ENCODE peak calls at places on chromosomes 7 and 10, in nine cellular contexts. One of them, this sample, is unnamed.
A peak's percentile ranks its signal among the peaks of the same experiment; 100 is the strongest.

GRCh38 chr7:84049034-84049433 is 145.6 kb downstream of the SEMA3A start:
- DNase-seq in NCI-H1092: no peak
- DNase-seq in M059J: peak; percentile 71
- DNase-seq in stimulated activated CD8-positive, alpha-beta memory T cell treated with anti-CD3 and anti-CD28 coated beads, Interleukin-2, amount 100 ng/mL, for 1 hour: no peak
- DNase-seq in H9: no peak
- DNase-seq in GM10248: no peak
- DNase-seq in T-cell: no peak
- DNase-seq in uterus: no peak
- DNase-seq in AG08396: no peak
- DNase-seq in this sample: no peak

GRCh38 chr7:44491229-44491628 is 771 bp upstream of the NUDCD3 start:
- DNase-seq in T-cell: no peak
- DNase-seq in H9: no peak
- DNase-seq in GM10248: no peak
- DNase-seq in stimulated activated CD8-positive, alpha-beta memory T cell treated with anti-CD3 and anti-CD28 coated beads, Interleukin-2, amount 100 ng/mL, for 1 hour: no peak
- DNase-seq in uterus: no peak
- DNase-seq in NCI-H1092: no peak
- DNase-seq in AG08396: no peak
- DNase-seq in M059J: no peak
- DNase-seq in this sample: no peak

GRCh38 chr7:46450871-46451270 is 529.8 kb upstream of the IGFBP3 start:
- DNase-seq in T-cell: no peak
- DNase-seq in GM10248: no peak
- DNase-seq in H9: no peak
- DNase-seq in M059J: no peak
- DNase-seq in uterus: no peak
- DNase-seq in stimulated activated CD8-positive, alpha-beta memory T cell treated with anti-CD3 and anti-CD28 coated beads, Interleukin-2, amount 100 ng/mL, for 1 hour: no peak
- DNase-seq in NCI-H1092: no peak
- DNase-seq in AG08396: no peak
- DNase-seq in this sample: no peak

GRCh38 chr10:93894516-93895378 is 969 bp downstream of the SLC35G1 start:
- DNase-seq in GM10248: peak; percentile 22
- DNase-seq in H9: peak; percentile 31
- DNase-seq in NCI-H1092: no peak
- DNase-seq in stimulated activated CD8-positive, alpha-beta memory T cell treated with anti-CD3 and anti-CD28 coated beads, Interleukin-2, amount 100 ng/mL, for 1 hour: no peak
- DNase-seq in AG08396: peak; percentile 10
- DNase-seq in T-cell: no peak
- DNase-seq in uterus: no peak
- DNase-seq in M059J: peak; percentile 30
- DNase-seq in this sample: no peak

GRCh38 chr7:43586251-43586900 is 3.5 kb downstream of the STK17A start:
- DNase-seq in H9: no peak
- DNase-seq in M059J: no peak
- DNase-seq in stimulated activated CD8-positive, alpha-beta memory T cell treated with anti-CD3 and anti-CD28 coated beads, Interleukin-2, amount 100 ng/mL, for 1 hour: no peak
- DNase-seq in GM10248: no peak
- DNase-seq in NCI-H1092: no peak
- DNase-seq in T-cell: no peak
- DNase-seq in uterus: no peak
- DNase-seq in AG08396: peak; percentile 22
- DNase-seq in this sample: no peak

GRCh38 chr10:89793649-89794254 is 92.4 kb downstream of the KIF20B start:
- DNase-seq in stimulated activated CD8-positive, alpha-beta memory T cell treated with anti-CD3 and anti-CD28 coated beads, Interleukin-2, amount 100 ng/mL, for 1 hour: no peak
- DNase-seq in GM10248: peak; percentile 60
- DNase-seq in NCI-H1092: peak; percentile 48
- DNase-seq in uterus: no peak
- DNase-seq in H9: peak; percentile 42
- DNase-seq in AG08396: peak; percentile 73
- DNase-seq in M059J: peak; percentile 78
- DNase-seq in T-cell: peak; percentile 24
- DNase-seq in this sample: peak; percentile 77

GRCh38 chr7:118642396-118642795 is 417.9 kb downstream of the ANKRD7 start:
- DNase-seq in GM10248: no peak
- DNase-seq in H9: no peak
- DNase-seq in NCI-H1092: no peak
- DNase-seq in uterus: no peak
- DNase-seq in M059J: no peak
- DNase-seq in T-cell: no peak
- DNase-seq in stimulated activated CD8-positive, alpha-beta memory T cell treated with anti-CD3 and anti-CD28 coated beads, Interleukin-2, amount 100 ng/mL, for 1 hour: no peak
- DNase-seq in AG08396: no peak
- DNase-seq in this sample: no peak

GRCh38 chr7:43647314-43647691 is 64.4 kb downstream of the STK17A start:
- DNase-seq in GM10248: no peak
- DNase-seq in T-cell: no peak
- DNase-seq in H9: peak; percentile 81
- DNase-seq in NCI-H1092: no peak
- DNase-seq in AG08396: no peak
- DNase-seq in M059J: peak; percentile 90
- DNase-seq in uterus: peak; percentile 38
- DNase-seq in stimulated activated CD8-positive, alpha-beta memory T cell treated with anti-CD3 and anti-CD28 coated beads, Interleukin-2, amount 100 ng/mL, for 1 hour: no peak
- DNase-seq in this sample: peak; percentile 85

GRCh38 chr10:132897516-132898381 is 44.6 kb downstream of the CFAP46 start:
- DNase-seq in uterus: peak; percentile 8
- DNase-seq in NCI-H1092: no peak
- DNase-seq in M059J: no peak
- DNase-seq in AG08396: no peak
- DNase-seq in T-cell: no peak
- DNase-seq in H9: no peak
- DNase-seq in stimulated activated CD8-positive, alpha-beta memory T cell treated with anti-CD3 and anti-CD28 coated beads, Interleukin-2, amount 100 ng/mL, for 1 hour: no peak
- DNase-seq in GM10248: no peak
- DNase-seq in this sample: no peak

GRCh38 chr7:35694161-35694783 is 663 bp downstream of the HERPUD2 start:
- DNase-seq in T-cell: no peak
- DNase-seq in M059J: peak; percentile 52
- DNase-seq in GM10248: no peak
- DNase-seq in H9: no peak
- DNase-seq in uterus: no peak
- DNase-seq in NCI-H1092: no peak
- DNase-seq in stimulated activated CD8-positive, alpha-beta memory T cell treated with anti-CD3 and anti-CD28 coated beads, Interleukin-2, amount 100 ng/mL, for 1 hour: no peak
- DNase-seq in AG08396: peak; percentile 36
- DNase-seq in this sample: peak; percentile 14

GRCh38 chr10:63446716-63447440 is 18.9 kb downstream of the JMJD1C start:
- DNase-seq in stimulated activated CD8-positive, alpha-beta memory T cell treated with anti-CD3 and anti-CD28 coated beads, Interleukin-2, amount 100 ng/mL, for 1 hour: no peak
- DNase-seq in M059J: no peak
- DNase-seq in T-cell: no peak
- DNase-seq in uterus: no peak
- DNase-seq in H9: no peak
- DNase-seq in GM10248: no peak
- DNase-seq in NCI-H1092: no peak
- DNase-seq in AG08396: no peak
- DNase-seq in this sample: no peak

GRCh38 chr7:5425507-5426225 is 2.0 kb upstream of the TNRC18 start:
- DNase-seq in T-cell: no peak
- DNase-seq in M059J: peak; percentile 85
- DNase-seq in stimulated activated CD8-positive, alpha-beta memory T cell treated with anti-CD3 and anti-CD28 coated beads, Interleukin-2, amount 100 ng/mL, for 1 hour: no peak
- DNase-seq in uterus: peak; percentile 81
- DNase-seq in H9: peak; percentile 75
- DNase-seq in NCI-H1092: peak; percentile 88
- DNase-seq in GM10248: no peak
- DNase-seq in AG08396: peak; percentile 72
- DNase-seq in this sample: peak; percentile 83

GRCh38 chr10:34565934-34566333 is 249.2 kb downstream of the PARD3 start:
- DNase-seq in GM10248: no peak
- DNase-seq in uterus: no peak
- DNase-seq in T-cell: no peak
- DNase-seq in H9: no peak
- DNase-seq in NCI-H1092: no peak
- DNase-seq in AG08396: peak; percentile 25
- DNase-seq in stimulated activated CD8-positive, alpha-beta memory T cell treated with anti-CD3 and anti-CD28 coated beads, Interleukin-2, amount 100 ng/mL, for 1 hour: no peak
- DNase-seq in M059J: no peak
- DNase-seq in this sample: no peak

GRCh38 chr7:79282051-79282694 is 171.3 kb downstream of the MAGI2 start:
- DNase-seq in uterus: no peak
- DNase-seq in AG08396: peak; percentile 27
- DNase-seq in T-cell: no peak
- DNase-seq in stimulated activated CD8-positive, alpha-beta memory T cell treated with anti-CD3 and anti-CD28 coated beads, Interleukin-2, amount 100 ng/mL, for 1 hour: no peak
- DNase-seq in M059J: peak; percentile 77
- DNase-seq in NCI-H1092: peak; percentile 7
- DNase-seq in GM10248: no peak
- DNase-seq in H9: no peak
- DNase-seq in this sample: peak; percentile 77

GRCh38 chr10:49394933-49395740 is 752 bp downstream of the DRGX start:
- DNase-seq in M059J: no peak
- DNase-seq in stimulated activated CD8-positive, alpha-beta memory T cell treated with anti-CD3 and anti-CD28 coated beads, Interleukin-2, amount 100 ng/mL, for 1 hour: no peak
- DNase-seq in GM10248: no peak
- DNase-seq in uterus: no peak
- DNase-seq in T-cell: no peak
- DNase-seq in NCI-H1092: peak; percentile 20
- DNase-seq in H9: no peak
- DNase-seq in AG08396: no peak
- DNase-seq in this sample: no peak

GRCh38 chr7:5824297-5824610 is 42.8 kb upstream of the RNF216 start:
- DNase-seq in uterus: no peak
- DNase-seq in stimulated activated CD8-positive, alpha-beta memory T cell treated with anti-CD3 and anti-CD28 coated beads, Interleukin-2, amount 100 ng/mL, for 1 hour: peak; percentile 29
- DNase-seq in GM10248: peak; percentile 15
- DNase-seq in M059J: no peak
- DNase-seq in AG08396: no peak
- DNase-seq in T-cell: peak; percentile 67
- DNase-seq in H9: no peak
- DNase-seq in NCI-H1092: no peak
- DNase-seq in this sample: no peak

GRCh38 chr7:107877731-107878382 is 13.1 kb upstream of the DLD start:
- DNase-seq in T-cell: no peak
- DNase-seq in uterus: no peak
- DNase-seq in GM10248: no peak
- DNase-seq in M059J: no peak
- DNase-seq in H9: no peak
- DNase-seq in NCI-H1092: no peak
- DNase-seq in stimulated activated CD8-positive, alpha-beta memory T cell treated with anti-CD3 and anti-CD28 coated beads, Interleukin-2, amount 100 ng/mL, for 1 hour: no peak
- DNase-seq in AG08396: no peak
- DNase-seq in this sample: no peak

GRCh38 chr10:122029503-122030199 is 40.7 kb downstream of the TACC2 start:
- DNase-seq in T-cell: no peak
- DNase-seq in H9: no peak
- DNase-seq in M059J: peak; percentile 33
- DNase-seq in NCI-H1092: no peak
- DNase-seq in AG08396: no peak
- DNase-seq in uterus: no peak
- DNase-seq in stimulated activated CD8-positive, alpha-beta memory T cell treated with anti-CD3 and anti-CD28 coated beads, Interleukin-2, amount 100 ng/mL, for 1 hour: no peak
- DNase-seq in GM10248: no peak
- DNase-seq in this sample: peak; percentile 10

GRCh38 chr10:13496931-13497330 is 31.9 kb downstream of the BEND7 start:
- DNase-seq in T-cell: no peak
- DNase-seq in M059J: no peak
- DNase-seq in H9: no peak
- DNase-seq in AG08396: no peak
- DNase-seq in uterus: no peak
- DNase-seq in GM10248: no peak
- DNase-seq in NCI-H1092: no peak
- DNase-seq in stimulated activated CD8-positive, alpha-beta memory T cell treated with anti-CD3 and anti-CD28 coated beads, Interleukin-2, amount 100 ng/mL, for 1 hour: no peak
- DNase-seq in this sample: no peak

GRCh38 chr7:153514006-153514405 is 538.2 kb upstream of the DPP6 start:
- DNase-seq in T-cell: no peak
- DNase-seq in H9: no peak
- DNase-seq in stimulated activated CD8-positive, alpha-beta memory T cell treated with anti-CD3 and anti-CD28 coated beads, Interleukin-2, amount 100 ng/mL, for 1 hour: no peak
- DNase-seq in M059J: no peak
- DNase-seq in NCI-H1092: no peak
- DNase-seq in AG08396: no peak
- DNase-seq in uterus: no peak
- DNase-seq in GM10248: no peak
- DNase-seq in this sample: no peak

GRCh38 chr7:15764986-15765385 is 78.5 kb upstream of the MEOX2 start:
- DNase-seq in NCI-H1092: no peak
- DNase-seq in GM10248: no peak
- DNase-seq in T-cell: no peak
- DNase-seq in M059J: no peak
- DNase-seq in H9: no peak
- DNase-seq in stimulated activated CD8-positive, alpha-beta memory T cell treated with anti-CD3 and anti-CD28 coated beads, Interleukin-2, amount 100 ng/mL, for 1 hour: no peak
- DNase-seq in AG08396: no peak
- DNase-seq in uterus: no peak
- DNase-seq in this sample: peak; percentile 52

GRCh38 chr7:20404371-20404770 is 73.7 kb downstream of the ITGB8 start:
- DNase-seq in M059J: no peak
- DNase-seq in GM10248: no peak
- DNase-seq in H9: no peak
- DNase-seq in T-cell: no peak
- DNase-seq in stimulated activated CD8-positive, alpha-beta memory T cell treated with anti-CD3 and anti-CD28 coated beads, Interleukin-2, amount 100 ng/mL, for 1 hour: no peak
- DNase-seq in NCI-H1092: no peak
- DNase-seq in AG08396: no peak
- DNase-seq in uterus: no peak
- DNase-seq in this sample: no peak

GRCh38 chr7:43693687-43694398 is 35.5 kb downstream of the COA1 start:
- DNase-seq in M059J: peak; percentile 92
- DNase-seq in stimulated activated CD8-positive, alpha-beta memory T cell treated with anti-CD3 and anti-CD28 coated beads, Interleukin-2, amount 100 ng/mL, for 1 hour: no peak
- DNase-seq in T-cell: no peak
- DNase-seq in NCI-H1092: no peak
- DNase-seq in GM10248: no peak
- DNase-seq in H9: no peak
- DNase-seq in AG08396: peak; percentile 51
- DNase-seq in uterus: no peak
- DNase-seq in this sample: peak; percentile 89

GRCh38 chr10:57959318-57960003 is 308.2 kb downstream of the IPMK start:
- DNase-seq in stimulated activated CD8-positive, alpha-beta memory T cell treated with anti-CD3 and anti-CD28 coated beads, Interleukin-2, amount 100 ng/mL, for 1 hour: no peak
- DNase-seq in GM10248: no peak
- DNase-seq in NCI-H1092: no peak
- DNase-seq in M059J: no peak
- DNase-seq in AG08396: no peak
- DNase-seq in H9: no peak
- DNase-seq in T-cell: no peak
- DNase-seq in uterus: no peak
- DNase-seq in this sample: no peak

GRCh38 chr7:24827027-24827426 is 69.8 kb upstream of the GSDME start:
- DNase-seq in uterus: no peak
- DNase-seq in H9: no peak
- DNase-seq in stimulated activated CD8-positive, alpha-beta memory T cell treated with anti-CD3 and anti-CD28 coated beads, Interleukin-2, amount 100 ng/mL, for 1 hour: no peak
- DNase-seq in NCI-H1092: no peak
- DNase-seq in AG08396: no peak
- DNase-seq in T-cell: no peak
- DNase-seq in GM10248: no peak
- DNase-seq in M059J: peak; percentile 20
- DNase-seq in this sample: no peak

GRCh38 chr10:17518338-17518737 is 63.9 kb upstream of the ST8SIA6 start:
- DNase-seq in GM10248: no peak
- DNase-seq in stimulated activated CD8-positive, alpha-beta memory T cell treated with anti-CD3 and anti-CD28 coated beads, Interleukin-2, amount 100 ng/mL, for 1 hour: no peak
- DNase-seq in AG08396: no peak
- DNase-seq in H9: no peak
- DNase-seq in T-cell: no peak
- DNase-seq in NCI-H1092: no peak
- DNase-seq in M059J: no peak
- DNase-seq in uterus: no peak
- DNase-seq in this sample: no peak

GRCh38 chr10:15037691-15038090 is 6.1 kb upstream of the OLAH start:
- DNase-seq in H9: no peak
- DNase-seq in NCI-H1092: no peak
- DNase-seq in AG08396: no peak
- DNase-seq in uterus: no peak
- DNase-seq in stimulated activated CD8-positive, alpha-beta memory T cell treated with anti-CD3 and anti-CD28 coated beads, Interleukin-2, amount 100 ng/mL, for 1 hour: no peak
- DNase-seq in GM10248: no peak
- DNase-seq in M059J: no peak
- DNase-seq in T-cell: no peak
- DNase-seq in this sample: no peak

GRCh38 chr7:92813390-92814024 is 22.9 kb downstream of the CDK6 start:
- DNase-seq in M059J: peak; percentile 79
- DNase-seq in stimulated activated CD8-positive, alpha-beta memory T cell treated with anti-CD3 and anti-CD28 coated beads, Interleukin-2, amount 100 ng/mL, for 1 hour: no peak
- DNase-seq in NCI-H1092: no peak
- DNase-seq in AG08396: no peak
- DNase-seq in GM10248: peak; percentile 27
- DNase-seq in uterus: no peak
- DNase-seq in T-cell: no peak
- DNase-seq in H9: no peak
- DNase-seq in this sample: no peak

GRCh38 chr7:86908948-86909347 is 150.5 kb downstream of the ELAPOR2 start:
- DNase-seq in H9: no peak
- DNase-seq in NCI-H1092: no peak
- DNase-seq in GM10248: no peak
- DNase-seq in T-cell: no peak
- DNase-seq in stimulated activated CD8-positive, alpha-beta memory T cell treated with anti-CD3 and anti-CD28 coated beads, Interleukin-2, amount 100 ng/mL, for 1 hour: no peak
- DNase-seq in uterus: no peak
- DNase-seq in AG08396: no peak
- DNase-seq in M059J: peak; percentile 2
- DNase-seq in this sample: no peak

GRCh38 chr10:1577371-1577770 is 160.0 kb downstream of the ADARB2 start:
- DNase-seq in H9: no peak
- DNase-seq in T-cell: no peak
- DNase-seq in M059J: no peak
- DNase-seq in uterus: no peak
- DNase-seq in stimulated activated CD8-positive, alpha-beta memory T cell treated with anti-CD3 and anti-CD28 coated beads, Interleukin-2, amount 100 ng/mL, for 1 hour: no peak
- DNase-seq in AG08396: no peak
- DNase-seq in NCI-H1092: no peak
- DNase-seq in GM10248: no peak
- DNase-seq in this sample: no peak

GRCh38 chr7:79692015-79692414 is 238.5 kb upstream of the MAGI2 start:
- DNase-seq in stimulated activated CD8-positive, alpha-beta memory T cell treated with anti-CD3 and anti-CD28 coated beads, Interleukin-2, amount 100 ng/mL, for 1 hour: no peak
- DNase-seq in M059J: peak; percentile 91
- DNase-seq in uterus: no peak
- DNase-seq in AG08396: peak; percentile 24
- DNase-seq in GM10248: no peak
- DNase-seq in NCI-H1092: no peak
- DNase-seq in H9: no peak
- DNase-seq in T-cell: no peak
- DNase-seq in this sample: peak; percentile 64